ENCODE peak calls at places on chromosomes 4 and X, in seven cellular contexts. One of them, this sample, is unnamed.

GRCh38 chrX:15233416-15234015 is 36.4 kb downstream of the ASB9 start:
- DNase-seq in T-helper 1 cell: no peak
- DNase-seq in kidney epithelial cell: no peak
- DNase-seq in colonic mucosa: no peak
- DNase-seq in germinal center: no peak
- DNase-seq in cardiac fibroblast: no peak
- DNase-seq in ovary: no peak
- DNase-seq in this sample: no peak

GRCh38 chr4:5120468-5120867 is 69.2 kb downstream of the STK32B start:
- DNase-seq in ovary: no peak
- DNase-seq in cardiac fibroblast: no peak
- DNase-seq in kidney epithelial cell: no peak
- DNase-seq in germinal center: no peak
- DNase-seq in colonic mucosa: no peak
- DNase-seq in T-helper 1 cell: no peak
- DNase-seq in this sample: no peak

GRCh38 chr4:105895609-105896460 is 564 bp downstream of the NPNT start:
- DNase-seq in cardiac fibroblast: peak
- DNase-seq in ovary: no peak
- DNase-seq in colonic mucosa: peak
- DNase-seq in germinal center: peak
- DNase-seq in T-helper 1 cell: no peak
- DNase-seq in kidney epithelial cell: no peak
- DNase-seq in this sample: no peak

GRCh38 chr4:88043001-88043400 is 35.6 kb downstream of the PKD2 start:
- DNase-seq in kidney epithelial cell: no peak
- DNase-seq in cardiac fibroblast: peak
- DNase-seq in germinal center: no peak
- DNase-seq in ovary: no peak
- DNase-seq in colonic mucosa: no peak
- DNase-seq in T-helper 1 cell: no peak
- DNase-seq in this sample: no peak

GRCh38 chr4:63541828-63542227 is 867.4 kb downstream of the TECRL start:
- DNase-seq in colonic mucosa: no peak
- DNase-seq in kidney epithelial cell: no peak
- DNase-seq in ovary: no peak
- DNase-seq in germinal center: no peak
- DNase-seq in cardiac fibroblast: no peak
- DNase-seq in T-helper 1 cell: no peak
- DNase-seq in this sample: no peak

GRCh38 chr4:154944996-154945395 is 163.9 kb downstream of the RBM46 start:
- DNase-seq in cardiac fibroblast: no peak
- DNase-seq in colonic mucosa: no peak
- DNase-seq in ovary: no peak
- DNase-seq in kidney epithelial cell: no peak
- DNase-seq in germinal center: no peak
- DNase-seq in T-helper 1 cell: no peak
- DNase-seq in this sample: no peak

GRCh38 chr4:87912164-87913004 is 63.1 kb upstream of the SPP1 start:
- DNase-seq in cardiac fibroblast: peak
- DNase-seq in ovary: no peak
- DNase-seq in colonic mucosa: no peak
- DNase-seq in germinal center: no peak
- DNase-seq in kidney epithelial cell: no peak
- DNase-seq in T-helper 1 cell: no peak
- DNase-seq in this sample: peak

GRCh38 chr4:124708517-124709300 is 3.8 kb downstream of the ANKRD50 start:
- DNase-seq in colonic mucosa: no peak
- DNase-seq in T-helper 1 cell: no peak
- DNase-seq in kidney epithelial cell: no peak
- DNase-seq in cardiac fibroblast: peak
- DNase-seq in ovary: no peak
- DNase-seq in germinal center: no peak
- DNase-seq in this sample: peak

GRCh38 chrX:46072372-46072771 is 472.8 kb downstream of the ZNF674 start:
- DNase-seq in germinal center: no peak
- DNase-seq in T-helper 1 cell: no peak
- DNase-seq in colonic mucosa: no peak
- DNase-seq in cardiac fibroblast: no peak
- DNase-seq in kidney epithelial cell: no peak
- DNase-seq in ovary: no peak
- DNase-seq in this sample: no peak

GRCh38 chrX:155094468-155095061 is 23.3 kb downstream of the BRCC3 start:
- DNase-seq in ovary: no peak
- DNase-seq in cardiac fibroblast: peak
- DNase-seq in germinal center: peak
- DNase-seq in kidney epithelial cell: no peak
- DNase-seq in colonic mucosa: no peak
- DNase-seq in T-helper 1 cell: peak
- DNase-seq in this sample: peak

GRCh38 chrX:65690057-65690855 is 22.8 kb downstream of the MSN start:
- DNase-seq in kidney epithelial cell: no peak
- DNase-seq in colonic mucosa: no peak
- DNase-seq in T-helper 1 cell: no peak
- DNase-seq in cardiac fibroblast: peak
- DNase-seq in germinal center: no peak
- DNase-seq in ovary: no peak
- DNase-seq in this sample: peak

GRCh38 chr4:99405433-99406115 is 29.6 kb downstream of the ADH7 start:
- DNase-seq in kidney epithelial cell: peak
- DNase-seq in cardiac fibroblast: peak
- DNase-seq in germinal center: no peak
- DNase-seq in colonic mucosa: peak
- DNase-seq in ovary: peak
- DNase-seq in T-helper 1 cell: peak
- DNase-seq in this sample: peak

GRCh38 chr4:11904117-11904535 is 475.4 kb upstream of the HS3ST1 start:
- DNase-seq in germinal center: no peak
- DNase-seq in ovary: peak
- DNase-seq in cardiac fibroblast: peak
- DNase-seq in colonic mucosa: peak
- DNase-seq in kidney epithelial cell: no peak
- DNase-seq in T-helper 1 cell: no peak
- DNase-seq in this sample: no peak

GRCh38 chr4:36394352-36394903 is 113.0 kb downstream of the DTHD1 start:
- DNase-seq in kidney epithelial cell: no peak
- DNase-seq in germinal center: no peak
- DNase-seq in T-helper 1 cell: peak
- DNase-seq in cardiac fibroblast: no peak
- DNase-seq in colonic mucosa: no peak
- DNase-seq in ovary: no peak
- DNase-seq in this sample: no peak

GRCh38 chrX:133171962-133172708 is 46.0 kb downstream of the TFDP3 start:
- DNase-seq in T-helper 1 cell: no peak
- DNase-seq in ovary: no peak
- DNase-seq in germinal center: peak
- DNase-seq in cardiac fibroblast: peak
- DNase-seq in colonic mucosa: peak
- DNase-seq in kidney epithelial cell: no peak
- DNase-seq in this sample: peak

GRCh38 chr4:26473893-26474292 is 16.4 kb downstream of the CCKAR start:
- DNase-seq in colonic mucosa: no peak
- DNase-seq in germinal center: no peak
- DNase-seq in ovary: no peak
- DNase-seq in cardiac fibroblast: no peak
- DNase-seq in T-helper 1 cell: no peak
- DNase-seq in kidney epithelial cell: no peak
- DNase-seq in this sample: no peak

GRCh38 chrX:4547218-4547836 is 833.9 kb upstream of the PRKX start:
- DNase-seq in T-helper 1 cell: peak
- DNase-seq in germinal center: peak
- DNase-seq in colonic mucosa: peak
- DNase-seq in cardiac fibroblast: peak
- DNase-seq in ovary: no peak
- DNase-seq in kidney epithelial cell: peak
- DNase-seq in this sample: peak

GRCh38 chr4:97576955-97577354 is 566.3 kb downstream of the STPG2 start:
- DNase-seq in colonic mucosa: no peak
- DNase-seq in kidney epithelial cell: no peak
- DNase-seq in T-helper 1 cell: no peak
- DNase-seq in germinal center: no peak
- DNase-seq in ovary: no peak
- DNase-seq in cardiac fibroblast: no peak
- DNase-seq in this sample: no peak

GRCh38 chr4:107854326-107855030 is 29.7 kb downstream of the SGMS2 start:
- DNase-seq in colonic mucosa: no peak
- DNase-seq in T-helper 1 cell: no peak
- DNase-seq in ovary: no peak
- DNase-seq in cardiac fibroblast: peak
- DNase-seq in germinal center: no peak
- DNase-seq in kidney epithelial cell: no peak
- DNase-seq in this sample: no peak

GRCh38 chr4:82431026-82431745 is 796 bp downstream of the ENOPH1 start:
- DNase-seq in ovary: peak
- DNase-seq in germinal center: peak
- DNase-seq in colonic mucosa: peak
- DNase-seq in kidney epithelial cell: no peak
- DNase-seq in cardiac fibroblast: peak
- DNase-seq in T-helper 1 cell: peak
- DNase-seq in this sample: peak

GRCh38 chrX:40120838-40121580 is 23.3 kb upstream of the BCOR start:
- DNase-seq in ovary: no peak
- DNase-seq in cardiac fibroblast: no peak
- DNase-seq in kidney epithelial cell: no peak
- DNase-seq in colonic mucosa: no peak
- DNase-seq in T-helper 1 cell: no peak
- DNase-seq in germinal center: no peak
- DNase-seq in this sample: no peak

This sample was measured in choroid plexus epithelial cell.